ENCODE peak calls at places on chromosomes 6 and 20, in four cellular contexts. K is heart left ventricle, G is left ventricle myocardium inferior, I is fibroblast of lung. A is an unnamed sample. For H3K9me3, the result is how much of the 10 kb centered on the place peaks cover.

GRCh38 chr6:19999319-20000191 is 162.4 kb downstream of the ID4 start:
- DNase-seq in I (no peak), G (no peak), K (no peak), A (no peak)

GRCh38 chr6:27422651-27423332 is 34.2 kb downstream of the ZNF391 start:
- DNase-seq in I (peak), K (no peak), G (peak), A (peak)

GRCh38 chr6:107060704-107061103 is 32.7 kb downstream of the MTRES1 start:
- DNase-seq in I (no peak), K (no peak), G (no peak), A (no peak)

GRCh38 chr20:22490287-22491187 is 93.8 kb downstream of the FOXA2 start:
- DNase-seq in I (no peak), K (no peak), G (no peak), A (peak)

GRCh38 chr6:146851837-146852236 is 253.1 kb downstream of the ADGB start:
- DNase-seq in K (no peak), G (no peak), I (peak), A (no peak)

GRCh38 chr6:15929685-15930084 is 199.2 kb upstream of the MYLIP start:
- DNase-seq in G (no peak), I (no peak), K (no peak), A (no peak)

GRCh38 chr6:90479603-90479926 is 107.3 kb downstream of the MAP3K7 start:
- DNase-seq in I (no peak), G (no peak), K (no peak), A (no peak)

GRCh38 chr6:139855741-139856206 is 481.3 kb upstream of the CITED2 start:
- DNase-seq in I (no peak), G (no peak), K (no peak), A (no peak)

GRCh38 chr20:36063916-36064660 is 90.5 kb upstream of the EPB41L1 start:
- DNase-seq in G (no peak), K (no peak), I (no peak), A (no peak)

GRCh38 chr6:7183707-7184106 is 75.9 kb downstream of the RREB1 start:
- DNase-seq in G (no peak), I (no peak), K (no peak), A (no peak)

GRCh38 chr6:28443112-28443773 is at the start of gene ZSCAN23:
- DNase-seq in G (peak), K (peak), I (peak), A (peak)

GRCh38 chr6:88573971-88574370 is 389.4 kb downstream of the RNGTT start:
- DNase-seq in K (no peak), I (no peak), G (no peak), A (no peak)

GRCh38 chr20:6660441-6660840 is 107.0 kb upstream of the BMP2 start:
- DNase-seq in K (no peak), G (no peak), I (no peak), A (no peak)

GRCh38 chr6:11918021-11918738 is 93.9 kb upstream of the HIVEP1 start:
- DNase-seq in I (peak), K (no peak), G (no peak), A (no peak)

GRCh38 chr6:134193536-134194521 is 124.1 kb downstream of the SGK1 start:
- DNase-seq in I (no peak), K (no peak), G (no peak), A (no peak)

GRCh38 chr6:34979218-34979617 is 90.2 kb downstream of the ANKS1A start:
- DNase-seq in I (no peak), K (no peak), G (no peak), A (no peak)

GRCh38 chr20:2805682-2806350 is 5.4 kb upstream of the CPXM1 start:
- DNase-seq in I (no peak), G (no peak), K (no peak), A (no peak)

GRCh38 chr6:134453792-134454510 is 136.0 kb upstream of the SGK1 start:
- DNase-seq in I (no peak), G (no peak), K (no peak), A (no peak)

GRCh38 chr20:51803157-51803854 is 985 bp upstream of the SALL4 start:
- DNase-seq in I (no peak), K (no peak), G (no peak), A (no peak)

GRCh38 chr20:17992224-17992637 is 23.4 kb downstream of the MGME1 start:
- DNase-seq in K (no peak), I (no peak), G (no peak), A (peak)

GRCh38 chr20:43287637-43288036 is 97.9 kb upstream of the PTPRT start:
- DNase-seq in G (no peak), I (no peak), K (no peak), A (peak)

GRCh38 chr6:34196833-34197195 is 39.9 kb upstream of the HMGA1 start:
- DNase-seq in G (no peak), K (no peak), I (no peak), A (no peak)

GRCh38 chr6:166707045-166707444 is 80.0 kb upstream of the RPS6KA2 start:
- DNase-seq in K (peak), G (peak), I (peak), A (peak)

GRCh38 chr6:124573953-124574352 is 388.3 kb upstream of the RNF217 start:
- DNase-seq in I (no peak), G (no peak), K (no peak), A (no peak)

GRCh38 chr20:38196592-38196991 is 31.5 kb upstream of the TGM2 start:
- DNase-seq in G (peak), I (peak), K (peak), A (no peak)

GRCh38 chr20:49386848-49387605 is 95.4 kb downstream of the KCNB1 start:
- DNase-seq in G (no peak), K (no peak), I (no peak), A (no peak)

GRCh38 chr20:4574356-4574690 is 147.4 kb upstream of the PRND start:
- DNase-seq in K (no peak), I (no peak), G (no peak), A (no peak)

GRCh38 chr20:60034231-60035110 is 76.2 kb downstream of the CDH26 start:
- DNase-seq in G (peak), K (peak), I (no peak), A (no peak)

GRCh38 chr6:149863596-149863845 is 638 bp downstream of the LRP11 start:
- DNase-seq in I (no peak), G (no peak), K (no peak), A (no peak)

GRCh38 chr6:149864578-149865535 is 698 bp upstream of the LRP11 start:
- DNase-seq in I (peak), K (no peak), G (no peak), A (peak)

GRCh38 chr6:149861603-149862423 is 2.3 kb downstream of the LRP11 start:
- DNase-seq in I (no peak), G (no peak), K (no peak), A (no peak)

GRCh38 chr6:149862901-149863595 is 1.1 kb downstream of the LRP11 start:
- DNase-seq in K (peak), I (peak), G (peak), A (peak)

GRCh38 chr6:149863846-149864577 is at the start of gene LRP11:
- DNase-seq in K (peak), G (peak), I (peak), A (peak)
- TF ChIP-seq CTCF in K (no peak), G (no peak), I (no peak), A (no peak)

DNA sequence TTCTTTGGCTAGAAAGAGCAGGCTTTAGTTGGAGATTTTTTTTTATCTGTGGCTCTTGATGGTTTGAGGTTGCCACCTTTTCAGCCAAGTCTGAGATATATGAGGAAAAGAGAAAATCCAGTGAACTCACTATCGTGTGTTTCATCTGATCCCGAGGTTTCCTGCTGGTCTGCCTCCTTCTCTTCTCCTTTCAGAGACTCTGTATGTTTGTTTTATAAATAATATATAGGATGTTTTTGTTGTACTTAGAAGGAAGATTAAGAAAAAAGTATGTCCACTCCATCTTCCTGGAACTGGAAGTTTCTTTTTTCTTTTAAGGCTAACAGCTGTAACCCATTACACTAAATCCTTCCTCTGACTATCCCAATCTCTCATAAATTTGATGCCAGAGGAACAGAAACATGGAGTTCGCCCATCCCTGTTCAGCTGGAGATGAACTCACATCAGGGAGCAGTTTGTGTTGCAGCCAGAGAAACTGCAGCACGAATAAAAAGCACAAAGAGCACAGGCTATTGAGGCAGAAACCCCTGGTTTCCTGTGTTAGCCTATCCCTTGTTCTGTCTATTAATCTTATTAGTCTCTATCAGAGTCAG is 20.7 kb downstream of the RIPK1 start:
- DNase-seq in K (no peak), G (no peak), I (peak), A (no peak)
- H3K9me3 ChIP-seq in K (under half), G (under half), I (under half), A (under half)

GRCh38 chr20:34942301-34942700 is 13.3 kb downstream of the GSS start:
- DNase-seq in G (no peak), I (no peak), K (no peak), A (no peak)

GRCh38 chr20:34938466-34939163 is 17.0 kb downstream of the GSS start:
- DNase-seq in G (peak), K (peak), I (no peak), A (no peak)

GRCh38 chr20:34943808-34944568 is 11.6 kb downstream of the GSS start:
- DNase-seq in K (no peak), I (peak), G (no peak), A (no peak)

GRCh38 chr20:34941224-34941623 is 14.4 kb downstream of the GSS start:
- DNase-seq in I (no peak), G (no peak), K (no peak), A (no peak)

DNA sequence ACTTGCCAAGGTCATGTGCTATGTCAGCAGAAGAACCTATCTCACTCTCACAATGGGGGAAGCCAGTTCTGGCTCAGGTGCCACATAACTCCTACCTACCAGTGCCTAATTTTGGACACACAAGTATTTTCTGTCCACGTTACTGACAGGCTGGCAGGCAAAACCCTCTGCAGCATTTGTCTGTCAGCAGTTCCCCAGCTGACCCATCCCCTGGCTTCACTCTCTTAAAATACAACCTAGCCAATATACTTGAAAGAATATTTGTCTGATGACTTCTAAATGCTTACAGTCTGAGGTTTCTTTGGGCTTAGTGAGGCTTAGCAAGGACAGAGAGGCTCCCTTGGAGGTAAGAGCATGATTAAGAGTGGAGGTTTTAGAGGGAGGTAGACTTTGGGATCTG is 15.5 kb downstream of the GSS start:
- DNase-seq in I (no peak), G (peak), K (no peak), A (no peak)
- TF ChIP-seq CTCF in I (no peak), G (no peak), K (no peak), A (no peak)

DNA sequence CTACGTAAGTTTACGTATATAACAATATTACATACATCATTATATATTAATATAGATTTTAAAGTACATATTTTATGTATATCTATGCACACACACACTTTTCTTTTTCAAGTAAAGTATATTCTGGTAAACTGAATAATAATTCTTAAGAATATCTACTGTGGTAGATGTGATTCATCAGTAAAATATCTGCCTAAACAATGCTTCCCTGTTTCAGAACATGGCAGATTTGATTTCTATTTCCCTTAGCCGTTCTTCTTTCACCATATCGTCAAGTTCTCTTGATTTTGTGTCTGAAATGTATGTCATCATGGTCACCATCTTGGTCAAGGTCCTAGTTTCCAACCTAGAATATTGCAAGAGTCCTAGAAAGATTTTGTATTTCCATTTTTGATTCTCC is 195.6 kb downstream of the HDGFL1 start:
- DNase-seq in G (no peak), I (peak), K (no peak), A (peak)
- H3K9me3 ChIP-seq in G (under half), I (under half), K (under half), A (under half)

GRCh38 chr20:1397710-1398109 is 4.9 kb upstream of the FKBP1A start:
- DNase-seq in K (no peak), I (peak), G (no peak), A (no peak)
- TF ChIP-seq CTCF in K (peak), I (peak), G (peak), A (peak)

DNA sequence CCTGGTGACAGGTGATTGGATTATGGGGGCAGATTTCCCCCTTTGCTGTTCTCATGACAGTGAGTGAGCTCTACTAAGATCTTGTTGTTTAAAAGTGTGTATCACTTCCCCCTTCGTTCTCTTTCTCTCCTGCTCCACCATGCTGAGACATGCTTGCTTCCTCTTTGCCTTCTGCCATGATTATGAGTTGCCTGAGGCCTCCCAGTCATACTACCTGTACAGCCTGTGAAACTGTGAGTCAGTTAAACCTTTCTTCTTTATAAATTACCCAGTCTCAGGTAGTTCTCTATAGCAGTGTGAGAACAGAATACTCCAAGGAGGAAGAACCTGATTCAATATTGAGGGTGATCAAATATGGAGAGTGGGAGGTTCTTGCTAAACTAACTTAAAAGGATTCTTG is 724.9 kb downstream of the DOK5 start:
- DNase-seq in K (no peak), I (no peak), G (no peak), A (no peak)
- H3K9me3 ChIP-seq in K (under half), I (under half), G (under half), A (under half)